ENCODE peak calls at places on chromosomes 12 and 14, in nine cellular contexts. M is hepatic stellate cell; N is GM23248; A is mesothelial cell of epicardium; I is NCI-H1092 treated with DMSO at 0.1 percent for 48 hours; J is occipital lobe; E is T-cell; Q is activated CD8-positive, alpha-beta memory T cell treated with anti-CD3 and anti-CD28 coated beads, Interleukin-2, amount 10 ng/mL, durations not matched to agents 7 days and 5 days; Z is RCC 7860. Y is an unnamed sample.

GRCh38 chr14:53955671-53956426 is 776 bp downstream of the BMP4 start:
- DNase-seq in N (peak; percentile 13), Z (no peak), I (no peak), J (peak; percentile 38), M (no peak), A (peak; percentile 47), E (no peak), Q (no peak), Y (no peak)

GRCh38 chr12:43896496-43896895 is 60.6 kb downstream of the TMEM117 start:
- DNase-seq in J (no peak), E (no peak), N (no peak), I (no peak), Z (peak; percentile 54), Q (no peak), M (no peak), A (no peak), Y (no peak)

GRCh38 chr14:76446486-76446885 is 70.5 kb downstream of the ESRRB start:
- DNase-seq in I (no peak), A (no peak), E (no peak), J (no peak), N (no peak), Z (no peak), M (no peak), Q (no peak), Y (no peak)

GRCh38 chr14:95261616-95262510 is 57.8 kb downstream of the CLMN start:
- DNase-seq in Q (no peak), M (no peak), E (no peak), J (no peak), Z (no peak), A (no peak), N (no peak), I (no peak), Y (no peak)

GRCh38 chr14:101791919-101792572 is 30.5 kb downstream of the PPP2R5C start:
- DNase-seq in A (no peak), J (no peak), I (peak; percentile 24), N (peak; percentile 76), M (peak; percentile 76), Q (no peak), Z (peak; percentile 11), E (no peak), Y (no peak)

GRCh38 chr12:57629897-57630471 is 3.0 kb downstream of the B4GALNT1 start:
- DNase-seq in I (no peak), N (no peak), A (no peak), E (no peak), Z (no peak), Q (no peak), M (peak; percentile 4), J (no peak), Y (no peak)

GRCh38 chr14:50345891-50346422 is 33.8 kb downstream of the DMAC2L start:
- DNase-seq in A (no peak), M (no peak), I (no peak), J (no peak), Z (no peak), E (no peak), Q (no peak), N (no peak), Y (no peak)

GRCh38 chr14:58100735-58101368 is 51.2 kb downstream of the ARMH4 start:
- DNase-seq in I (no peak), E (no peak), M (peak; percentile 53), J (no peak), Q (no peak), Z (no peak), A (no peak), N (peak; percentile 76), Y (no peak)

GRCh38 chr12:5965950-5966383 is 20.9 kb upstream of the ANO2 start:
- DNase-seq in J (no peak), M (peak; percentile 69), Z (no peak), I (peak; percentile 12), N (peak; percentile 82), Q (peak; percentile 62), A (no peak), E (peak; percentile 7), Y (peak; percentile 37)

GRCh38 chr12:52209321-52209720 is 17.5 kb upstream of the KRT80 start:
- DNase-seq in Z (no peak), J (no peak), M (no peak), N (no peak), E (no peak), A (no peak), Q (no peak), I (no peak), Y (no peak)

GRCh38 chr12:131264625-131265024 is 310.9 kb downstream of the ADGRD1 start:
- DNase-seq in A (no peak), M (no peak), Z (no peak), J (no peak), I (peak; percentile 77), N (no peak), E (no peak), Q (no peak), Y (no peak)

GRCh38 chr12:15928870-15929571 is 17.9 kb downstream of the DERA start:
- DNase-seq in N (peak; percentile 19), M (peak; percentile 25), E (no peak), Q (no peak), I (peak; percentile 36), A (no peak), Z (no peak), J (no peak), Y (no peak)

GRCh38 chr14:50100824-50101223 is 15.5 kb downstream of the VCPKMT start:
- DNase-seq in A (no peak), J (no peak), E (no peak), I (no peak), Q (no peak), N (no peak), M (no peak), Z (no peak), Y (no peak)

GRCh38 chr14:93086441-93087055 is 29.2 kb downstream of the ITPK1 start:
- DNase-seq in M (no peak), Z (no peak), A (no peak), N (no peak), J (no peak), I (no peak), E (no peak), Q (peak; percentile 68), Y (no peak)

GRCh38 chr12:3097836-3098235 is 20.7 kb downstream of the TSPAN9 start:
- DNase-seq in Z (peak; percentile 18), E (no peak), Q (no peak), M (no peak), I (no peak), N (no peak), J (no peak), A (no peak), Y (no peak)

GRCh38 chr12:9751204-9752144 is 9.2 kb downstream of the CD69 start:
- DNase-seq in A (no peak), N (peak; percentile 69), I (peak; percentile 38), M (peak; percentile 25), E (peak; percentile 48), J (no peak), Q (peak; percentile 64), Z (peak; percentile 27), Y (no peak)

GRCh38 chr14:72892103-72892878 is 1.6 kb downstream of the DPF3 start:
- DNase-seq in E (no peak), Q (peak; percentile 62), I (no peak), M (peak; percentile 31), N (peak; percentile 70), J (no peak), Z (no peak), A (no peak), Y (no peak)

GRCh38 chr12:7857916-7858315 is 14.8 kb downstream of the SLC2A14 start:
- DNase-seq in Q (no peak), M (no peak), Z (no peak), E (no peak), N (no peak), A (no peak), I (no peak), J (no peak), Y (no peak)

GRCh38 chr14:59342516-59343484 is 122.4 kb downstream of the GPR135 start:
- DNase-seq in N (no peak), I (no peak), M (no peak), Q (no peak), Z (no peak), J (no peak), A (no peak), E (no peak), Y (no peak)

GRCh38 chr14:100621806-100622205 is 34.6 kb upstream of the BEGAIN start:
- DNase-seq in E (no peak), I (no peak), Q (no peak), N (no peak), M (no peak), J (no peak), A (no peak), Z (no peak), Y (no peak)

GRCh38 chr12:57127101-57127709 is 1.1 kb upstream of the LRP1 start:
- DNase-seq in M (no peak), I (peak; percentile 4), Q (peak; percentile 55), A (no peak), Z (peak; percentile 41), J (peak; percentile 28), N (peak; percentile 70), E (no peak), Y (no peak)

GRCh38 chr14:34853041-34853440 is 22.1 kb downstream of the BAZ1A start:
- DNase-seq in A (no peak), J (no peak), E (no peak), Z (no peak), N (no peak), M (no peak), I (no peak), Q (no peak), Y (no peak)

GRCh38 chr12:113403435-113404415 is at the start of gene SDS:
- DNase-seq in I (peak; percentile 26), A (no peak), N (no peak), Q (no peak), M (no peak), J (peak; percentile 27), E (no peak), Z (no peak), Y (no peak)

GRCh38 chr14:96803958-96804357 is 6.8 kb downstream of the VRK1 start:
- DNase-seq in M (no peak), E (no peak), A (no peak), Z (no peak), J (no peak), N (no peak), I (no peak), Q (no peak), Y (no peak)

GRCh38 chr12:62438098-62438692 is 28.4 kb upstream of the MON2 start:
- DNase-seq in J (peak; percentile 12), A (no peak), I (peak; percentile 5), Z (peak; percentile 39), N (peak; percentile 66), M (peak; percentile 41), Q (peak; percentile 61), E (no peak), Y (no peak)